ENCODE peak calls at places on chromosomes 5 and 9, in eight cellular contexts. X, M, L, Y, K, A, H and J are unnamed samples.

GRCh38 chr5:115979628-115980041 is 17.4 kb downstream of the LVRN start:
- DNase-seq in X (no peak), M (no peak), L (no peak), Y (no peak), K (no peak), A (no peak), H (no peak), J (no peak)

GRCh38 chr5:82312373-82312856 is 34.3 kb upstream of the RPS23 start:
- DNase-seq in X (peak), M (peak), L (peak), Y (peak), K (peak), A (no peak), H (no peak), J (peak)

GRCh38 chr9:90433398-90433890 is 209.2 kb downstream of the DIRAS2 start:
- DNase-seq in X (no peak), M (no peak), L (peak), Y (peak), K (no peak), A (no peak), H (no peak), J (no peak)

GRCh38 chr9:95005276-95006141 is 279.0 kb downstream of the AOPEP start:
- DNase-seq in X (no peak), M (no peak), L (no peak), Y (peak), K (no peak), A (no peak), H (peak), J (peak)

GRCh38 chr5:74201334-74202081 is 439.0 kb downstream of the ENC1 start:
- DNase-seq in X (no peak), M (peak), L (no peak), Y (no peak), K (peak), A (no peak), H (peak), J (peak)

GRCh38 chr9:129962889-129963703 is 79.9 kb downstream of the FNBP1 start:
- DNase-seq in X (no peak), M (peak), L (peak), Y (no peak), K (peak), A (peak), H (no peak), J (no peak)

GRCh38 chr9:117649126-117649525 is 55.1 kb upstream of the TLR4 start:
- DNase-seq in X (no peak), M (no peak), L (no peak), Y (no peak), K (no peak), A (no peak), H (no peak), J (no peak)

GRCh38 chr5:67808340-67808739 is 407.2 kb upstream of the PIK3R1 start:
- DNase-seq in X (no peak), M (peak), L (no peak), Y (no peak), K (no peak), A (no peak), H (no peak), J (no peak)

GRCh38 chr5:111366388-111366787 is 142.2 kb downstream of the CAMK4 start:
- DNase-seq in X (no peak), M (no peak), L (no peak), Y (no peak), K (no peak), A (no peak), H (no peak), J (no peak)

GRCh38 chr5:167759411-167759821 is 532.0 kb upstream of the WWC1 start:
- DNase-seq in X (no peak), M (no peak), L (no peak), Y (no peak), K (no peak), A (no peak), H (no peak), J (no peak)

GRCh38 chr9:91178281-91179236 is 183.2 kb downstream of the AUH start:
- DNase-seq in X (peak), M (no peak), L (no peak), Y (no peak), K (no peak), A (no peak), H (no peak), J (no peak)

GRCh38 chr9:4117835-4118610 is 181.8 kb downstream of the GLIS3 start:
- DNase-seq in X (no peak), M (peak), L (peak), Y (peak), K (no peak), A (peak), H (no peak), J (no peak)

GRCh38 chr9:35675732-35676392 is 2.1 kb downstream of the CA9 start:
- DNase-seq in X (no peak), M (no peak), L (peak), Y (no peak), K (no peak), A (peak), H (peak), J (peak)

GRCh38 chr9:1978941-1979340 is 36.2 kb upstream of the SMARCA2 start:
- DNase-seq in X (no peak), M (no peak), L (peak), Y (peak), K (no peak), A (no peak), H (no peak), J (no peak)

GRCh38 chr9:101498323-101498722 is 35.3 kb upstream of the RNF20 start:
- DNase-seq in X (no peak), M (no peak), L (no peak), Y (no peak), K (no peak), A (no peak), H (no peak), J (no peak)

GRCh38 chr5:57298295-57298984 is 124.6 kb downstream of the GPBP1 start:
- DNase-seq in X (peak), M (peak), L (peak), Y (peak), K (peak), A (peak), H (peak), J (peak)

GRCh38 chr5:137594717-137595116 is 95.6 kb upstream of the SPOCK1 start:
- DNase-seq in X (no peak), M (no peak), L (no peak), Y (no peak), K (no peak), A (no peak), H (no peak), J (no peak)

GRCh38 chr5:54528633-54529032 is 11.1 kb downstream of the SNX18 start:
- DNase-seq in X (no peak), M (no peak), L (no peak), Y (no peak), K (no peak), A (no peak), H (no peak), J (no peak)

GRCh38 chr5:79133121-79133656 is 21.6 kb downstream of the BHMT start:
- DNase-seq in X (no peak), M (peak), L (no peak), Y (no peak), K (no peak), A (no peak), H (no peak), J (no peak)

GRCh38 chr9:123174079-123174478 is 94.3 kb downstream of the STRBP start:
- DNase-seq in X (no peak), M (no peak), L (no peak), Y (no peak), K (no peak), A (no peak), H (no peak), J (no peak)

GRCh38 chr9:137618105-137619067 is at the start of gene EHMT1:
- DNase-seq in X (peak), M (peak), L (peak), Y (peak), K (peak), A (peak), H (peak), J (peak)

GRCh38 chr5:5291357-5291756 is 131.1 kb upstream of the ICE1 start:
- DNase-seq in X (no peak), M (no peak), L (no peak), Y (no peak), K (no peak), A (no peak), H (no peak), J (peak)

GRCh38 chr5:159330131-159330530 is at the start of gene IL12B:
- DNase-seq in X (no peak), M (no peak), L (no peak), Y (no peak), K (no peak), A (no peak), H (no peak), J (no peak)

GRCh38 chr5:59799668-59800374 is 93.7 kb downstream of the PDE4D start:
- DNase-seq in X (no peak), M (peak), L (peak), Y (peak), K (peak), A (no peak), H (no peak), J (no peak)

GRCh38 chr5:72283358-72283757 is 36.7 kb downstream of the MRPS27 start:
- DNase-seq in X (no peak), M (no peak), L (no peak), Y (no peak), K (no peak), A (no peak), H (no peak), J (no peak)

GRCh38 chr5:125199968-125200841 is 453.8 kb upstream of the ZNF608 start:
- DNase-seq in X (peak), M (no peak), L (no peak), Y (peak), K (no peak), A (no peak), H (no peak), J (no peak)

GRCh38 chr5:133565993-133566392 is 46.3 kb downstream of the FSTL4 start:
- DNase-seq in X (no peak), M (peak), L (no peak), Y (no peak), K (peak), A (no peak), H (no peak), J (peak)

GRCh38 chr5:91092859-91093843 is 290.0 kb downstream of the ARRDC3 start:
- DNase-seq in X (no peak), M (no peak), L (no peak), Y (no peak), K (no peak), A (no peak), H (no peak), J (no peak)

GRCh38 chr9:89080193-89080592 is 88.9 kb downstream of the S1PR3 start:
- DNase-seq in X (no peak), M (no peak), L (peak), Y (no peak), K (peak), A (no peak), H (no peak), J (peak)

GRCh38 chr5:132979367-132979935 is 16.0 kb upstream of the AFF4 start:
- DNase-seq in X (no peak), M (peak), L (no peak), Y (no peak), K (no peak), A (no peak), H (no peak), J (no peak)

GRCh38 chr5:128671861-128672414 is 133.9 kb upstream of the FBN2 start:
- DNase-seq in X (no peak), M (no peak), L (no peak), Y (no peak), K (no peak), A (no peak), H (no peak), J (no peak)
- H3K4me3 ChIP-seq in X (no peak), M (no peak), L (no peak), Y (no peak), K (no peak), A (no peak), H (no peak), J (no peak)

GRCh38 chr9:34636791-34637355 is 714 bp downstream of the SIGMAR1 start:
- DNase-seq in X (no peak), M (peak), L (no peak), Y (no peak), K (no peak), A (no peak), H (no peak), J (no peak)
- H3K4me3 ChIP-seq in X (peak), M (peak), L (peak), Y (peak), K (peak), A (peak), H (peak), J (peak)

DNA sequence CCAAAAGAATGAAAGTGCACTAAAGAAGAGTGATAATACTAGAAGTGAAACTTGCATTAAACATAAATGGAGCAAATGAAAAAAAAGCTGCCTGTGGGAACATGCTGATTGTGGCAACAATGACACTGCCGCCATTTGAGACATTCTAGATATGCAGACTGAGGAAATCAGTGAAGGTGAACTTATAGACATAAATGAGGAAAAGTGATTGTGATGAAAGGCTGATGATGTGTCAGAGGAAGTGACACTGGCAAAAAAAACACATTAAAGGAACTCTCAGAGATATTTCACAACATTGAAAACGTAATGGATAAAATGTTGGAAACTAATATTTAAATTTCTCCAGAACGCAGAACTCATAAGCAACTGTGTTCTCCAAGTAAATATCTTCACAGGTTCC is 1.2 kb downstream of the ERCC8 start:
- DNase-seq in X (no peak), M (peak), L (no peak), Y (no peak), K (no peak), A (no peak), H (no peak), J (no peak)
- H3K4me3 ChIP-seq in X (no peak), M (peak), L (no peak), Y (no peak), K (no peak), A (no peak), H (no peak), J (peak)

DNA sequence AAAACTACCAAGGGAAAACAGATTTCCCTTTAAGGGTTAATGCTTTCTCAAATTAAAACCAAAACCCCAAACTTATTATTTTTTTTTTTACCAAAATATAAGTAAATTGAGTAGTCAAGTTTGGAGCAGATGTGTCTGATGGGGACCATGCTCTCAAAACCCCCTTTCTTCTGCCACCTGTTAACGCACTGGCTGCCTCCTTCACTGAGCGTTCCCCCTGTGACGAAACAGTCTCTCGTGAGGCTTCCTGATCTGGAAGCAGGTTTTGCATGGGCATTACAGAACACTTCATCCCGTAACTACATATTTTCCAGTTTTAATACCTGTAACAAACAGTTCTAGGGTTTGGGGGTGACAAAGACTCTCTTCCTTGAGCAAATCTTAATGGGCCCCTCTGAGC is 59.4 kb downstream of the ANKH start:
- DNase-seq in X (no peak), M (peak), L (no peak), Y (no peak), K (no peak), A (no peak), H (no peak), J (no peak)
- H3K4me3 ChIP-seq in X (no peak), M (no peak), L (no peak), Y (no peak), K (no peak), A (no peak), H (no peak), J (no peak)